ENCODE peak calls at places on chromosomes 16 and 17, in five cellular contexts. C, N, S, K and R are unnamed samples.

GRCh38 chr16:1791943-1792812 is 1.3 kb downstream of the IGFALS start:
- DNase-seq in K (no peak), S (no peak), N (no peak), C (no peak), R (no peak)

GRCh38 chr16:88007321-88007731 is 56.1 kb downstream of the BANP start:
- DNase-seq in K (peak; percentile 40), N (no peak), S (no peak), C (no peak), R (peak; percentile 37)

GRCh38 chr16:80040814-80041213 is 440.3 kb upstream of the MAF start:
- DNase-seq in K (no peak), S (no peak), N (no peak), C (no peak), R (no peak)

GRCh38 chr17:56347646-56348045 is 194.4 kb downstream of the ANKFN1 start:
- DNase-seq in C (peak; percentile 39), S (no peak), K (no peak), N (no peak), R (no peak)

GRCh38 chr16:31458073-31458834 is 1.0 kb upstream of the ARMC5 start:
- DNase-seq in S (peak; percentile 69), K (no peak), N (no peak), C (no peak), R (peak; percentile 47)

GRCh38 chr16:82643136-82643535 is 16.4 kb downstream of the CDH13 start:
- DNase-seq in K (no peak), N (no peak), C (no peak), S (no peak), R (no peak)

GRCh38 chr16:4692460-4693295 is 684 bp upstream of the NUDT16L1 start:
- DNase-seq in K (no peak), C (no peak), N (no peak), S (no peak), R (no peak)

GRCh38 chr17:49444384-49444783 is 29.7 kb upstream of the PHB1 start:
- DNase-seq in S (no peak), N (no peak), K (no peak), C (no peak), R (no peak)

GRCh38 chr17:81701288-81702071 is 1.7 kb upstream of the MRPL12 start:
- DNase-seq in N (no peak), K (no peak), C (no peak), S (no peak), R (no peak)